ENCODE peak calls at places on chromosome 15, in six cellular contexts. One of them, this sample, is unnamed.

GRCh38 chr15:47326934-47327333 is 390.4 kb upstream of the SEMA6D start:
- DNase-seq in K562: no peak
- DNase-seq in tibial artery: no peak
- DNase-seq in HCT116: no peak
- DNase-seq in CD8-positive, alpha-beta T cell: no peak
- DNase-seq in Panc1: no peak
- DNase-seq in this sample: no peak

GRCh38 chr15:95663156-95663831 is 667.2 kb upstream of the NR2F2 start:
- DNase-seq in CD8-positive, alpha-beta T cell: no peak
- DNase-seq in K562: no peak
- DNase-seq in tibial artery: no peak
- DNase-seq in Panc1: no peak
- DNase-seq in HCT116: no peak
- DNase-seq in this sample: no peak

GRCh38 chr15:41121951-41122350 is 5.9 kb upstream of the INO80 start:
- DNase-seq in tibial artery: no peak
- DNase-seq in Panc1: no peak
- DNase-seq in CD8-positive, alpha-beta T cell: no peak
- DNase-seq in HCT116: no peak
- DNase-seq in K562: no peak
- DNase-seq in this sample: no peak

GRCh38 chr15:94229591-94230365 is 1.6 kb upstream of the MCTP2 start:
- DNase-seq in CD8-positive, alpha-beta T cell: no peak
- DNase-seq in Panc1: no peak
- DNase-seq in K562: no peak
- DNase-seq in tibial artery: no peak
- DNase-seq in HCT116: no peak
- DNase-seq in this sample: no peak

GRCh38 chr15:33298631-33299030 is 12.1 kb upstream of the RYR3 start:
- DNase-seq in K562: no peak
- DNase-seq in HCT116: no peak
- DNase-seq in tibial artery: no peak
- DNase-seq in CD8-positive, alpha-beta T cell: no peak
- DNase-seq in Panc1: no peak
- DNase-seq in this sample: no peak

GRCh38 chr15:41490355-41490754 is 3.3 kb upstream of the ITPKA start:
- DNase-seq in HCT116: peak; percentile 89
- DNase-seq in K562: peak; percentile 48
- DNase-seq in tibial artery: no peak
- DNase-seq in CD8-positive, alpha-beta T cell: no peak
- DNase-seq in Panc1: peak; percentile 71
- DNase-seq in this sample: no peak

GRCh38 chr15:41904487-41905359 is 10.9 kb upstream of the SPTBN5 start:
- DNase-seq in CD8-positive, alpha-beta T cell: peak; percentile 50
- DNase-seq in tibial artery: peak; percentile 45
- DNase-seq in K562: peak; percentile 71
- DNase-seq in HCT116: peak; percentile 34
- DNase-seq in Panc1: peak; percentile 54
- DNase-seq in this sample: peak; percentile 27

GRCh38 chr15:46660096-46660842 is 1025.4 kb downstream of the SQOR start:
- DNase-seq in tibial artery: no peak
- DNase-seq in CD8-positive, alpha-beta T cell: no peak
- DNase-seq in HCT116: no peak
- DNase-seq in K562: no peak
- DNase-seq in Panc1: no peak
- DNase-seq in this sample: no peak

GRCh38 chr15:68699881-68700394 is 120.8 kb downstream of the ANP32A start:
- DNase-seq in CD8-positive, alpha-beta T cell: no peak
- DNase-seq in Panc1: no peak
- DNase-seq in K562: no peak
- DNase-seq in HCT116: no peak
- DNase-seq in tibial artery: no peak
- DNase-seq in this sample: no peak

GRCh38 chr15:65077981-65078352 is 1.4 kb downstream of the KBTBD13 start:
- DNase-seq in HCT116: peak; percentile 48
- DNase-seq in CD8-positive, alpha-beta T cell: no peak
- DNase-seq in tibial artery: peak; percentile 57
- DNase-seq in K562: no peak
- DNase-seq in Panc1: no peak
- DNase-seq in this sample: no peak

GRCh38 chr15:52879862-52880261 is 89.7 kb upstream of the ONECUT1 start:
- DNase-seq in K562: no peak
- DNase-seq in tibial artery: no peak
- DNase-seq in Panc1: no peak
- DNase-seq in CD8-positive, alpha-beta T cell: no peak
- DNase-seq in HCT116: no peak
- DNase-seq in this sample: no peak

GRCh38 chr15:37788767-37789391 is 145.6 kb upstream of the TMCO5A start:
- DNase-seq in Panc1: no peak
- DNase-seq in CD8-positive, alpha-beta T cell: no peak
- DNase-seq in tibial artery: no peak
- DNase-seq in HCT116: no peak
- DNase-seq in K562: no peak
- DNase-seq in this sample: no peak

GRCh38 chr15:62163847-62164499 is 1.1 kb downstream of the C2CD4B start:
- DNase-seq in K562: no peak
- DNase-seq in tibial artery: no peak
- DNase-seq in HCT116: no peak
- DNase-seq in Panc1: no peak
- DNase-seq in CD8-positive, alpha-beta T cell: no peak
- DNase-seq in this sample: no peak

GRCh38 chr15:52424856-52425431 is 103.7 kb downstream of the MYO5A start:
- DNase-seq in HCT116: no peak
- DNase-seq in tibial artery: no peak
- DNase-seq in K562: no peak
- DNase-seq in CD8-positive, alpha-beta T cell: no peak
- DNase-seq in Panc1: no peak
- DNase-seq in this sample: no peak

GRCh38 chr15:68418611-68419161 is 13.3 kb downstream of the ITGA11 start:
- DNase-seq in CD8-positive, alpha-beta T cell: no peak
- DNase-seq in tibial artery: no peak
- DNase-seq in K562: no peak
- DNase-seq in Panc1: no peak
- DNase-seq in HCT116: no peak
- DNase-seq in this sample: no peak

GRCh38 chr15:31273258-31273941 is 53.2 kb upstream of the KLF13 start:
- DNase-seq in HCT116: no peak
- DNase-seq in tibial artery: no peak
- DNase-seq in K562: no peak
- DNase-seq in CD8-positive, alpha-beta T cell: no peak
- DNase-seq in Panc1: no peak
- DNase-seq in this sample: no peak

GRCh38 chr15:70535071-70535954 is 228.0 kb downstream of the UACA start:
- DNase-seq in HCT116: no peak
- DNase-seq in tibial artery: no peak
- DNase-seq in Panc1: no peak
- DNase-seq in CD8-positive, alpha-beta T cell: peak; percentile 25
- DNase-seq in K562: no peak
- DNase-seq in this sample: no peak

GRCh38 chr15:87672309-87672897 is 584.1 kb downstream of the NTRK3 start:
- DNase-seq in CD8-positive, alpha-beta T cell: no peak
- DNase-seq in HCT116: no peak
- DNase-seq in Panc1: no peak
- DNase-seq in K562: peak; percentile 30
- DNase-seq in tibial artery: peak; percentile 29
- DNase-seq in this sample: no peak

GRCh38 chr15:87671289-87671688 is 585.2 kb downstream of the NTRK3 start:
- DNase-seq in Panc1: no peak
- DNase-seq in CD8-positive, alpha-beta T cell: no peak
- DNase-seq in tibial artery: no peak
- DNase-seq in K562: peak; percentile 20
- DNase-seq in HCT116: no peak
- DNase-seq in this sample: no peak

GRCh38 chr15:87667643-87668042 is 588.9 kb downstream of the NTRK3 start:
- DNase-seq in Panc1: no peak
- DNase-seq in CD8-positive, alpha-beta T cell: no peak
- DNase-seq in HCT116: no peak
- DNase-seq in K562: no peak
- DNase-seq in tibial artery: no peak
- DNase-seq in this sample: no peak

DNA sequence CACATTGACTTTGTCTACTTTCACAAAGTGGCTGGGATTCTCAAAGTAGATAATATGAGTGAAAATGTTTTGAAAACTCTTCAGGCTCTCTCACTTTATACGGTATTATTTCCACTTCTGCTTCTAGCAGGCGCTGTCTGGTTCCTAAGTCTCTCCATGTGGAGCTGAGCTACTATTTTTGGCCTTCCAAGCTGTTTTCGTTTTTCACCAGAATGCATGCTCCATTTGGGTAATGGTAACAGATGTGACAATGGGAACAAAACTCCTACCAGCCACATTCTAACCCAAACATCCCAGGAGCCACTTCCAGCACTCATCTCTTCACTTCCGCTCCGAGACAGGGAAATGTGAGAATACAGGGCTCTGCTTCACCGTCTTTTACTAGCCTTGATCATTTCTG is 586.7 kb downstream of the NTRK3 start:
- DNase-seq in CD8-positive, alpha-beta T cell: no peak
- DNase-seq in HCT116: no peak
- DNase-seq in tibial artery: no peak
- DNase-seq in K562: no peak
- DNase-seq in Panc1: no peak
- DNase-seq in this sample: no peak
- H3K27ac ChIP-seq in CD8-positive, alpha-beta T cell: no peak overlapping the region
- H3K27ac ChIP-seq in HCT116: no peak overlapping the region
- H3K27ac ChIP-seq in tibial artery: peak overlapping the region; percentile 27
- H3K27ac ChIP-seq in K562: peak overlapping the region; percentile 71
- H3K27ac ChIP-seq in Panc1: no peak overlapping the region
- H3K27ac ChIP-seq in this sample: no peak overlapping the region

GRCh38 chr15:92315144-92315543 is 78.5 kb upstream of the ST8SIA2 start:
- DNase-seq in CD8-positive, alpha-beta T cell: no peak
- DNase-seq in K562: no peak
- DNase-seq in Panc1: no peak
- DNase-seq in tibial artery: no peak
- DNase-seq in HCT116: no peak
- DNase-seq in this sample: no peak

GRCh38 chr15:92315595-92316211 is 78.0 kb upstream of the ST8SIA2 start:
- DNase-seq in CD8-positive, alpha-beta T cell: no peak
- DNase-seq in HCT116: no peak
- DNase-seq in Panc1: no peak
- DNase-seq in tibial artery: no peak
- DNase-seq in K562: no peak
- DNase-seq in this sample: no peak

DNA sequence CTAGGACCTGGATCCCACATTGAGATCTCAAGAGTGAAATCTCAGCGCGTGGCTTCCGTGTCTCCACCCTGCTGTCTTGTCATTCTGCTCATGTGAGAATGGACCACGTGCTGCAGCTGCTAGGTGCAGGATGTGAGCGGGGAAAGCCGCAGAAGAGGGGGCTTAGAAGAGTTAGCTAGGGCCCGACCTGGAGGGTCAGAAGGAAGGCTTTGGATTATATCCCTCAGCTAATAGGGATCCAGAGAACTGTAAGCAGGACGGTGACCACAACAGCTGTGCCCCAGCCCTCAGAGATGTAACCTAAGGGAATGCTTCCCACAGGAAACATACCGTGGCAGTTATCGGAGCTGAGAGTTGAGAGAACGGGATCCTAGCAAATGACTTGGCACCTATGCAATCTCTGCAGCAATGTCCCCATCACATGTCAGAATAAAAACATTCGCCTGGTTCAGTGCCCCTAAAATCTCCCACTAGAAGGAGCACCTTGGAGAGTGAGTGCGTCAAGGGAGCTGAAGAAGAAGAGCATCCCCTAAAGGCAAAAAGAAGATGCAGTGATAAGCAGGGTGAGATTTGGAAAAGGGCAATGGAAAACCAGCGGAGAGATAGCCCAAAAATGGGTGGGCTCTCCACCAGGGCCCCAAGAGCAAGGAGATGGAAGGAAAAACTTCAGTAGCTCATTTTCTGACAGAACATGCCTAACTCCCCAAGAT is 76.9 kb upstream of the ST8SIA2 start:
- DNase-seq in Panc1: no peak
- DNase-seq in HCT116: no peak
- DNase-seq in K562: no peak
- DNase-seq in tibial artery: no peak
- DNase-seq in CD8-positive, alpha-beta T cell: no peak
- DNase-seq in this sample: no peak
- H3K27ac ChIP-seq in Panc1: no peak overlapping the region
- H3K27ac ChIP-seq in HCT116: no peak overlapping the region
- H3K27ac ChIP-seq in K562: no peak overlapping the region
- H3K27ac ChIP-seq in tibial artery: no peak overlapping the region
- H3K27ac ChIP-seq in CD8-positive, alpha-beta T cell: no peak overlapping the region
- H3K27ac ChIP-seq in this sample: no peak overlapping the region

DNA sequence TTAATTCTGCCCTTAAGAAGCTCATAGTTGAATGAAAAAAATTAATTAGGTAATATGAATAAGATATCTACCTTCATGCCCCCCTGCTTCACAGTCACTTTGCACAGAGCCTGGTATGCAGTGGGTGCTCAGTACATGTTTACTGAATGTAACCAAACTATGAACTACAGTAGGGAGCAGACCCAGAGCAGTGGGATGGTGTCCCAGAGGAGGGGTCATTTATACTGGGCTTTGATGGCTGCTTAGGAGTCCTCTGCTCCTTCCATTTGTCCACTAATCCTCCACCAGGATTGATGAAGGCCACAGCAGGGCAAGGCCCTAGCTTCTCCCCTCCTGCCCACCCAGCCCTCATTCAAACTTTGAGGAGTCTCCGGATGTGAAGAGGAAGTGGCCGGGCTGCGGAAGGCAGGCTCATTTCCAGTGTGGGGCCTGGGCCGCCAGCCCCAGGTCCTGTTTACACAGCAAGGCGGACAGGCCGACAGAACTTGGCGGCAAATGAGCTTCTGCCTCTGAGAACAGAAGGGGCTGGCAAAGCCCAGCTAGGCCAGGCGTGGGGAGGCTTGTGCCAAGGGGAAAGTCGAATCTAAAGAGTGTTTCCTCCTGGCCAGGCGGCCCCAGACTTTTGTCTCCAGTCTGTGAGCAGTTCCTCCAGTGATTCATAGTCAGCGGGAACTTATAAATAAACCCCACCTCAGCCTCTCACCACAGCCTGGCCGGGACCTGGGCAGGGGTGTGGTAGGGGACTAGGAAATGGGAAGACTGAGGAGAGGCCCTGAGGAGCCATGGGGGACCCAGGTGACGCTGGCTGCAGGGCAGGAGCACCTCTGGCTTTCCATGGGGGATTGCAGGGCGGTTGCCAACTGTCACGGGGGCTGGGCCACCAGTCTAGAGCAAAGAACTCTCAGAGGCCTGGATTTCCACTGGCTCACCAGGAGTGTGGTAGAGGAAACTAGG is 51.6 kb upstream of the LCTL start:
- DNase-seq in K562: no peak
- DNase-seq in HCT116: no peak
- DNase-seq in Panc1: no peak
- DNase-seq in CD8-positive, alpha-beta T cell: no peak
- DNase-seq in tibial artery: peak; percentile 88
- DNase-seq in this sample: peak; percentile 14
- H3K27ac ChIP-seq in K562: peak overlapping the region; percentile 67
- H3K27ac ChIP-seq in HCT116: no peak overlapping the region
- H3K27ac ChIP-seq in Panc1: peak overlapping the region; percentile 71
- H3K27ac ChIP-seq in CD8-positive, alpha-beta T cell: no peak overlapping the region
- H3K27ac ChIP-seq in tibial artery: peak overlapping the region; percentile 80
- H3K27ac ChIP-seq in this sample: peak overlapping the region; percentile 74

DNA sequence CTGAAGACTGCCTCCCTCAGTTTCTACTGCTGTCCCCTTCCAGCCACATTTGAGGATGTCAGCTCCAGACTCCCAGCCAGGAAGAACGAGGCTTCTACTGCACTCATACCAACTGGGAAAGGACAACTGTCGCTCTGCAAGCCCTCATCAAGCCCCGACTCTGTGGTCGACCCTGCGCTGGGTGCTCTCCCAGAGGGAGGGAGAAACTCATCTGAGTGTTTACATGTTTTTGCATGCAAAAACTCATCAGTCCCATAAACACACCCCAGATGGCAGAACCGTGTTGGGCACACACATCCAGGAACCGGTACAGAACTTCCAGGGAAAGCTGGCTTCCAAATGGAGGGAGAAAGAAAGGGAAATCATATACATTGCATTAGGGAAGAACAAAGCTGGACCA is 43.5 kb downstream of the ADAMTS17 start:
- DNase-seq in Panc1: no peak
- DNase-seq in HCT116: no peak
- DNase-seq in tibial artery: no peak
- DNase-seq in CD8-positive, alpha-beta T cell: no peak
- DNase-seq in K562: no peak
- DNase-seq in this sample: no peak
- H3K27ac ChIP-seq in Panc1: no peak overlapping the region
- H3K27ac ChIP-seq in HCT116: no peak overlapping the region
- H3K27ac ChIP-seq in tibial artery: no peak overlapping the region
- H3K27ac ChIP-seq in CD8-positive, alpha-beta T cell: no peak overlapping the region
- H3K27ac ChIP-seq in K562: no peak overlapping the region
- H3K27ac ChIP-seq in this sample: no peak overlapping the region